ENCODE peak calls at places on chromosome X, in four cellular contexts. E is heart left ventricle, F is testis, J is cardiac muscle cell. T is an unnamed sample.

GRCh38 chrX:11449613-11450012 is 156.4 kb downstream of the AMELX start:
- DNase-seq in E (no peak), J (no peak), F (no peak), T (no peak)

GRCh38 chrX:9089652-9090051 is 55.7 kb upstream of the FAM9B start:
- DNase-seq in J (no peak), E (no peak), F (no peak), T (no peak)

GRCh38 chrX:118207831-118208453 is 91.3 kb upstream of the KLHL13 start:
- DNase-seq in J (no peak), E (no peak), F (no peak), T (no peak)

GRCh38 chrX:120350458-120351138 is 11.3 kb upstream of the ATP1B4 start:
- DNase-seq in F (no peak), J (no peak), E (no peak), T (no peak)

GRCh38 chrX:85111347-85111746 is 107.7 kb downstream of the APOOL start:
- DNase-seq in E (no peak), J (peak; percentile 13), F (peak; percentile 15), T (no peak)

GRCh38 chrX:23557070-23557469 is 110.2 kb upstream of the PRDX4 start:
- DNase-seq in E (no peak), F (peak; percentile 64), J (peak; percentile 68), T (no peak)

GRCh38 chrX:3815896-3816664 is 102.6 kb upstream of the PRKX start:
- DNase-seq in E (peak; percentile 56), J (peak; percentile 34), F (peak; percentile 22), T (no peak)

GRCh38 chrX:19628006-19628575 is 112.8 kb upstream of the MAP3K15 start:
- DNase-seq in F (no peak), E (no peak), J (no peak), T (no peak)

GRCh38 chrX:50718791-50719190 is 95.2 kb downstream of the SHROOM4 start:
- DNase-seq in F (no peak), E (no peak), J (no peak), T (no peak)

GRCh38 chrX:49202022-49202421 is 2.0 kb upstream of the SYP start:
- DNase-seq in J (no peak), E (no peak), F (no peak), T (no peak)

GRCh38 chrX:125622899-125623298 is 303.2 kb downstream of the TEX13C start:
- DNase-seq in F (no peak), E (no peak), J (no peak), T (no peak)

DNA sequence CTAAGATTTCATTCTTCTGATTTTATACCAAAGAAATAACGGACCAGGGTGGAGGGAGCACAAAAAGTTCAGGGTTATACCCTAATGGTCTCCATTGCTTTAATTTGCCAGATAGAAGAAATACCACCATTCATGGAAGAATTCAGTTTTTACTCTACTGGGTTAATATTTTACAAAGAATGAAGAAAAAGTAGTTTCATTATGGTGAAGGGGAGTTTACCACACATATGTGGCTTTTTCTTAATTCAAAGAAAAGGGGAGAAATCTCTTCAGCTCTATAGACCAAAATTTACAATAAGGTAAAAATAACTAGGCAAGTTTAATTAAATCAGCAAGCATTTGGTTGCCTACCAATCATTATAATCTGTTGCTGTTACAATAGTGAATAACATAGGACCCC is 37.6 kb downstream of the CASK start:
- DNase-seq in F (no peak), E (no peak), J (no peak), T (no peak)
- TF ChIP-seq CTCF in F (no peak), E (no peak), J (no peak), T (no peak)

GRCh38 chrX:12985336-12985735 is 10.4 kb downstream of the TMSB4X start:
- DNase-seq in J (no peak), E (no peak), F (no peak), T (no peak)
- H3K4me1 ChIP-seq in J (no peaks in the 10 kb centered on the region), E (peaks cover 11% of the 10 kb centered on the region), F (no peaks in the 10 kb centered on the region), T (no peaks in the 10 kb centered on the region)

GRCh38 chrX:136148391-136148790 is 1.1 kb downstream of the FHL1 start:
- DNase-seq in F (no peak), E (no peak), J (no peak), T (no peak)
- H3K4me3 ChIP-seq in F (peak overlapping the region; percentile 55), E (peak overlapping the region; percentile 6), J (peak overlapping the region; percentile 84), T (peak overlapping the region; percentile 90)

GRCh38 chrX:79266702-79267101 is 100.4 kb downstream of the ITM2A start:
- DNase-seq in J (no peak), E (no peak), F (no peak), T (no peak)

GRCh38 chrX:79268788-79269187 is 98.3 kb downstream of the ITM2A start:
- DNase-seq in J (peak; percentile 49), F (no peak), E (no peak), T (no peak)

GRCh38 chrX:79270401-79270800 is 96.7 kb downstream of the ITM2A start:
- DNase-seq in F (peak; percentile 52), J (peak; percentile 74), E (no peak), T (no peak)
- TF ChIP-seq CTCF in F (no peak), J (peak; percentile 48), E (no peak), T (no peak)

T was measured in thoracic aorta.